ENCODE peak calls at places on chromosomes 1 and 21, in six cellular contexts. One of them, this sample, is unnamed.
A peak's percentile ranks its signal among the peaks of the same experiment; 100 is the strongest.

GRCh38 chr1:36094621-36095061 is 5.9 kb downstream of the ADPRS start:
- DNase-seq in activated CD4-positive, CD25-positive, alpha-beta regulatory T cell: no peak
- DNase-seq in activated gamma-delta T cell treated with Interleukin-2 at 50 U/mL for 16 hours: no peak
- DNase-seq in nephron progenitor cell: no peak
- DNase-seq in stromal cell of bone marrow: no peak
- DNase-seq in HTR-8/SVneo: no peak
- DNase-seq in this sample: no peak

GRCh38 chr1:181557313-181557712 is 74.0 kb downstream of the CACNA1E start:
- DNase-seq in activated CD4-positive, CD25-positive, alpha-beta regulatory T cell: no peak
- DNase-seq in activated gamma-delta T cell treated with Interleukin-2 at 50 U/mL for 16 hours: no peak
- DNase-seq in nephron progenitor cell: no peak
- DNase-seq in stromal cell of bone marrow: no peak
- DNase-seq in HTR-8/SVneo: no peak
- DNase-seq in this sample: no peak

GRCh38 chr1:12568009-12568767 is 49.8 kb downstream of the DHRS3 start:
- DNase-seq in activated CD4-positive, CD25-positive, alpha-beta regulatory T cell: no peak
- DNase-seq in activated gamma-delta T cell treated with Interleukin-2 at 50 U/mL for 16 hours: no peak
- DNase-seq in nephron progenitor cell: no peak
- DNase-seq in stromal cell of bone marrow: no peak
- DNase-seq in HTR-8/SVneo: no peak
- DNase-seq in this sample: no peak

GRCh38 chr1:246784621-246785535 is 60.7 kb downstream of the SCCPDH start:
- DNase-seq in activated CD4-positive, CD25-positive, alpha-beta regulatory T cell: no peak
- DNase-seq in activated gamma-delta T cell treated with Interleukin-2 at 50 U/mL for 16 hours: no peak
- DNase-seq in nephron progenitor cell: no peak
- DNase-seq in stromal cell of bone marrow: peak; percentile 21
- DNase-seq in HTR-8/SVneo: no peak
- DNase-seq in this sample: no peak

GRCh38 chr1:237457573-237457972 is 415.6 kb downstream of the RYR2 start:
- DNase-seq in activated CD4-positive, CD25-positive, alpha-beta regulatory T cell: no peak
- DNase-seq in activated gamma-delta T cell treated with Interleukin-2 at 50 U/mL for 16 hours: no peak
- DNase-seq in nephron progenitor cell: no peak
- DNase-seq in stromal cell of bone marrow: no peak
- DNase-seq in HTR-8/SVneo: no peak
- DNase-seq in this sample: no peak

GRCh38 chr1:185541861-185542260 is 192.3 kb upstream of the HMCN1 start:
- DNase-seq in activated CD4-positive, CD25-positive, alpha-beta regulatory T cell: no peak
- DNase-seq in activated gamma-delta T cell treated with Interleukin-2 at 50 U/mL for 16 hours: no peak
- DNase-seq in nephron progenitor cell: no peak
- DNase-seq in stromal cell of bone marrow: no peak
- DNase-seq in HTR-8/SVneo: peak; percentile 44
- DNase-seq in this sample: no peak

GRCh38 chr1:164801246-164801731 is 242.3 kb downstream of the PBX1 start:
- DNase-seq in activated CD4-positive, CD25-positive, alpha-beta regulatory T cell: no peak
- DNase-seq in activated gamma-delta T cell treated with Interleukin-2 at 50 U/mL for 16 hours: no peak
- DNase-seq in nephron progenitor cell: no peak
- DNase-seq in stromal cell of bone marrow: no peak
- DNase-seq in HTR-8/SVneo: no peak
- DNase-seq in this sample: no peak

GRCh38 chr1:156812293-156812990 is 4.2 kb downstream of the SH2D2A start:
- DNase-seq in activated CD4-positive, CD25-positive, alpha-beta regulatory T cell: no peak
- DNase-seq in activated gamma-delta T cell treated with Interleukin-2 at 50 U/mL for 16 hours: no peak
- DNase-seq in nephron progenitor cell: no peak
- DNase-seq in stromal cell of bone marrow: no peak
- DNase-seq in HTR-8/SVneo: no peak
- DNase-seq in this sample: no peak

GRCh38 chr1:47228644-47229030 is 3.4 kb downstream of the TAL1 start:
- DNase-seq in activated CD4-positive, CD25-positive, alpha-beta regulatory T cell: no peak
- DNase-seq in activated gamma-delta T cell treated with Interleukin-2 at 50 U/mL for 16 hours: no peak
- DNase-seq in nephron progenitor cell: no peak
- DNase-seq in stromal cell of bone marrow: no peak
- DNase-seq in HTR-8/SVneo: no peak
- DNase-seq in this sample: no peak

GRCh38 chr1:41728403-41729202 is 190.1 kb downstream of the HIVEP3 start:
- DNase-seq in activated CD4-positive, CD25-positive, alpha-beta regulatory T cell: peak; percentile 20
- DNase-seq in activated gamma-delta T cell treated with Interleukin-2 at 50 U/mL for 16 hours: peak; percentile 31
- DNase-seq in nephron progenitor cell: no peak
- DNase-seq in stromal cell of bone marrow: no peak
- DNase-seq in HTR-8/SVneo: no peak
- DNase-seq in this sample: no peak

GRCh38 chr1:175978476-175978875 is 228.6 kb downstream of the COP1 start:
- DNase-seq in activated CD4-positive, CD25-positive, alpha-beta regulatory T cell: no peak
- DNase-seq in activated gamma-delta T cell treated with Interleukin-2 at 50 U/mL for 16 hours: no peak
- DNase-seq in nephron progenitor cell: no peak
- DNase-seq in stromal cell of bone marrow: peak; percentile 13
- DNase-seq in HTR-8/SVneo: no peak
- DNase-seq in this sample: no peak

GRCh38 chr1:170927955-170928850 is 7.1 kb upstream of the MROH9 start:
- DNase-seq in activated CD4-positive, CD25-positive, alpha-beta regulatory T cell: no peak
- DNase-seq in activated gamma-delta T cell treated with Interleukin-2 at 50 U/mL for 16 hours: no peak
- DNase-seq in nephron progenitor cell: no peak
- DNase-seq in stromal cell of bone marrow: no peak
- DNase-seq in HTR-8/SVneo: no peak
- DNase-seq in this sample: no peak

GRCh38 chr21:38343691-38344090 is 86.9 kb downstream of the KCNJ15 start:
- DNase-seq in activated CD4-positive, CD25-positive, alpha-beta regulatory T cell: no peak
- DNase-seq in activated gamma-delta T cell treated with Interleukin-2 at 50 U/mL for 16 hours: no peak
- DNase-seq in nephron progenitor cell: no peak
- DNase-seq in stromal cell of bone marrow: peak; percentile 74
- DNase-seq in HTR-8/SVneo: no peak
- DNase-seq in this sample: peak; percentile 83

GRCh38 chr21:45283611-45284455 is 3.9 kb downstream of the POFUT2 start:
- DNase-seq in activated CD4-positive, CD25-positive, alpha-beta regulatory T cell: no peak
- DNase-seq in activated gamma-delta T cell treated with Interleukin-2 at 50 U/mL for 16 hours: no peak
- DNase-seq in nephron progenitor cell: no peak
- DNase-seq in stromal cell of bone marrow: no peak
- DNase-seq in HTR-8/SVneo: no peak
- DNase-seq in this sample: no peak

GRCh38 chr1:71080178-71080781 is 555 bp downstream of the ZRANB2 start:
- DNase-seq in activated CD4-positive, CD25-positive, alpha-beta regulatory T cell: no peak
- DNase-seq in activated gamma-delta T cell treated with Interleukin-2 at 50 U/mL for 16 hours: peak; percentile 7
- DNase-seq in nephron progenitor cell: peak; percentile 3
- DNase-seq in stromal cell of bone marrow: no peak
- DNase-seq in HTR-8/SVneo: no peak
- DNase-seq in this sample: no peak

GRCh38 chr1:100440075-100440809 is 87.9 kb downstream of the CDC14A start:
- DNase-seq in activated CD4-positive, CD25-positive, alpha-beta regulatory T cell: peak; percentile 17
- DNase-seq in activated gamma-delta T cell treated with Interleukin-2 at 50 U/mL for 16 hours: peak; percentile 72
- DNase-seq in nephron progenitor cell: peak; percentile 10
- DNase-seq in stromal cell of bone marrow: no peak
- DNase-seq in HTR-8/SVneo: no peak
- DNase-seq in this sample: peak; percentile 29

GRCh38 chr1:237166031-237166430 is 124.0 kb downstream of the RYR2 start:
- DNase-seq in activated CD4-positive, CD25-positive, alpha-beta regulatory T cell: no peak
- DNase-seq in activated gamma-delta T cell treated with Interleukin-2 at 50 U/mL for 16 hours: no peak
- DNase-seq in nephron progenitor cell: no peak
- DNase-seq in stromal cell of bone marrow: no peak
- DNase-seq in HTR-8/SVneo: no peak
- DNase-seq in this sample: no peak

GRCh38 chr1:181479137-181479745 is 4.1 kb upstream of the CACNA1E start:
- DNase-seq in activated CD4-positive, CD25-positive, alpha-beta regulatory T cell: no peak
- DNase-seq in activated gamma-delta T cell treated with Interleukin-2 at 50 U/mL for 16 hours: no peak
- DNase-seq in nephron progenitor cell: peak; percentile 50
- DNase-seq in stromal cell of bone marrow: peak; percentile 36
- DNase-seq in HTR-8/SVneo: peak; percentile 69
- DNase-seq in this sample: peak; percentile 31

GRCh38 chr21:32415451-32415850 is 2.9 kb downstream of the EVA1C start:
- DNase-seq in activated CD4-positive, CD25-positive, alpha-beta regulatory T cell: no peak
- DNase-seq in activated gamma-delta T cell treated with Interleukin-2 at 50 U/mL for 16 hours: no peak
- DNase-seq in nephron progenitor cell: no peak
- DNase-seq in stromal cell of bone marrow: no peak
- DNase-seq in HTR-8/SVneo: no peak
- DNase-seq in this sample: no peak

GRCh38 chr1:155012052-155012546 is 9.5 kb downstream of the ZBTB7B start:
- DNase-seq in activated CD4-positive, CD25-positive, alpha-beta regulatory T cell: no peak
- DNase-seq in activated gamma-delta T cell treated with Interleukin-2 at 50 U/mL for 16 hours: no peak
- DNase-seq in nephron progenitor cell: peak; percentile 57
- DNase-seq in stromal cell of bone marrow: peak; percentile 61
- DNase-seq in HTR-8/SVneo: no peak
- DNase-seq in this sample: peak; percentile 73

GRCh38 chr21:15874610-15875009 is 144.8 kb downstream of the USP25 start:
- DNase-seq in activated CD4-positive, CD25-positive, alpha-beta regulatory T cell: no peak
- DNase-seq in activated gamma-delta T cell treated with Interleukin-2 at 50 U/mL for 16 hours: no peak
- DNase-seq in nephron progenitor cell: no peak
- DNase-seq in stromal cell of bone marrow: no peak
- DNase-seq in HTR-8/SVneo: no peak
- DNase-seq in this sample: no peak

GRCh38 chr21:42039470-42039901 is 29.3 kb upstream of the ZBTB21 start:
- DNase-seq in activated CD4-positive, CD25-positive, alpha-beta regulatory T cell: no peak
- DNase-seq in activated gamma-delta T cell treated with Interleukin-2 at 50 U/mL for 16 hours: no peak
- DNase-seq in nephron progenitor cell: no peak
- DNase-seq in stromal cell of bone marrow: peak; percentile 54
- DNase-seq in HTR-8/SVneo: no peak
- DNase-seq in this sample: peak; percentile 44

GRCh38 chr1:40703316-40703715 is 11.8 kb downstream of the NFYC start:
- DNase-seq in activated CD4-positive, CD25-positive, alpha-beta regulatory T cell: no peak
- DNase-seq in activated gamma-delta T cell treated with Interleukin-2 at 50 U/mL for 16 hours: no peak
- DNase-seq in nephron progenitor cell: no peak
- DNase-seq in stromal cell of bone marrow: peak; percentile 68
- DNase-seq in HTR-8/SVneo: peak; percentile 72
- DNase-seq in this sample: no peak

GRCh38 chr1:229781453-229781852 is 155.4 kb downstream of the URB2 start:
- DNase-seq in activated CD4-positive, CD25-positive, alpha-beta regulatory T cell: no peak
- DNase-seq in activated gamma-delta T cell treated with Interleukin-2 at 50 U/mL for 16 hours: no peak
- DNase-seq in nephron progenitor cell: no peak
- DNase-seq in stromal cell of bone marrow: no peak
- DNase-seq in HTR-8/SVneo: no peak
- DNase-seq in this sample: peak; percentile 74

GRCh38 chr1:170698711-170699275 is 34.9 kb downstream of the PRRX1 start:
- DNase-seq in activated CD4-positive, CD25-positive, alpha-beta regulatory T cell: no peak
- DNase-seq in activated gamma-delta T cell treated with Interleukin-2 at 50 U/mL for 16 hours: no peak
- DNase-seq in nephron progenitor cell: peak; percentile 10
- DNase-seq in stromal cell of bone marrow: peak; percentile 83
- DNase-seq in HTR-8/SVneo: no peak
- DNase-seq in this sample: no peak

GRCh38 chr21:44869860-44870747 is 3.4 kb downstream of the PTTG1IP start:
- DNase-seq in activated CD4-positive, CD25-positive, alpha-beta regulatory T cell: no peak
- DNase-seq in activated gamma-delta T cell treated with Interleukin-2 at 50 U/mL for 16 hours: no peak
- DNase-seq in nephron progenitor cell: no peak
- DNase-seq in stromal cell of bone marrow: peak; percentile 86
- DNase-seq in HTR-8/SVneo: peak; percentile 86
- DNase-seq in this sample: no peak

GRCh38 chr1:2973661-2974593 is 47.3 kb upstream of the ACTRT2 start:
- DNase-seq in activated CD4-positive, CD25-positive, alpha-beta regulatory T cell: no peak
- DNase-seq in activated gamma-delta T cell treated with Interleukin-2 at 50 U/mL for 16 hours: no peak
- DNase-seq in nephron progenitor cell: no peak
- DNase-seq in stromal cell of bone marrow: no peak
- DNase-seq in HTR-8/SVneo: no peak
- DNase-seq in this sample: no peak

GRCh38 chr21:44887807-44888580 is 14.5 kb upstream of the PTTG1IP start:
- DNase-seq in activated CD4-positive, CD25-positive, alpha-beta regulatory T cell: no peak
- DNase-seq in activated gamma-delta T cell treated with Interleukin-2 at 50 U/mL for 16 hours: no peak
- DNase-seq in nephron progenitor cell: peak; percentile 45
- DNase-seq in stromal cell of bone marrow: no peak
- DNase-seq in HTR-8/SVneo: no peak
- DNase-seq in this sample: no peak

GRCh38 chr1:77313491-77313890 is 31.7 kb downstream of the AK5 start:
- DNase-seq in activated CD4-positive, CD25-positive, alpha-beta regulatory T cell: no peak
- DNase-seq in activated gamma-delta T cell treated with Interleukin-2 at 50 U/mL for 16 hours: peak; percentile 13
- DNase-seq in nephron progenitor cell: peak; percentile 6
- DNase-seq in stromal cell of bone marrow: no peak
- DNase-seq in HTR-8/SVneo: peak; percentile 9
- DNase-seq in this sample: no peak

This sample was measured in prostate gland.